ENCODE peak calls at places on chromosomes 12 and 14, in five cellular contexts. Z is caudate nucleus; I is kidney epithelial cell; V is frontal cortex; W is stimulated activated CD8-positive, alpha-beta memory T cell treated with anti-CD3 and anti-CD28 coated beads, Interleukin-2, amount 100 ng/mL, for 1 hour. O is an unnamed sample.

GRCh38 chr14:22558221-22558913 is 30.7 kb downstream of the DAD1 start:
- DNase-seq in Z (no peak), I (no peak), V (no peak), W (no peak), O (no peak)

GRCh38 chr12:131736807-131737484 is 26.1 kb downstream of the SFSWAP start:
- DNase-seq in Z (no peak), I (peak), V (no peak), W (no peak), O (no peak)

GRCh38 chr12:57135487-57135886 is 7.2 kb downstream of the LRP1 start:
- DNase-seq in Z (no peak), I (no peak), V (peak), W (no peak), O (no peak)

GRCh38 chr14:105138021-105138541 is 30.5 kb downstream of the JAG2 start:
- DNase-seq in Z (no peak), I (no peak), V (no peak), W (no peak), O (no peak)

GRCh38 chr14:23514009-23514962 is 37.3 kb downstream of the ZFHX2 start:
- DNase-seq in Z (peak), I (no peak), V (no peak), W (no peak), O (no peak)

GRCh38 chr14:77099425-77100167 is 1.5 kb downstream of the CIPC start:
- DNase-seq in Z (peak), I (no peak), V (no peak), W (no peak), O (no peak)

GRCh38 chr12:30953257-30953656 is 26.7 kb downstream of the TSPAN11 start:
- DNase-seq in Z (no peak), I (no peak), V (no peak), W (no peak), O (no peak)

GRCh38 chr14:103259801-103260628 is 74.0 kb upstream of the EIF5 start:
- DNase-seq in Z (no peak), I (no peak), V (no peak), W (no peak), O (no peak)

GRCh38 chr12:66699738-66700482 is 21.0 kb upstream of the GRIP1 start:
- DNase-seq in Z (no peak), I (no peak), V (no peak), W (no peak), O (no peak)

GRCh38 chr12:46554461-46554860 is 181.9 kb upstream of the SLC38A2 start:
- DNase-seq in Z (no peak), I (no peak), V (no peak), W (no peak), O (no peak)

GRCh38 chr14:98385851-98386250 is 886.1 kb downstream of the BCL11B start:
- DNase-seq in Z (no peak), I (no peak), V (no peak), W (no peak), O (no peak)

GRCh38 chr12:82507656-82508055 is 149.3 kb downstream of the METTL25 start:
- DNase-seq in Z (peak), I (no peak), V (no peak), W (no peak), O (no peak)

GRCh38 chr12:126784328-126784921 is 1482.5 kb upstream of the TMEM132C start:
- DNase-seq in Z (no peak), I (no peak), V (no peak), W (no peak), O (no peak)

GRCh38 chr12:106090586-106091411 is 48.0 kb downstream of the NUAK1 start:
- DNase-seq in Z (no peak), I (no peak), V (no peak), W (no peak), O (no peak)

GRCh38 chr14:60845523-60845922 is 111.0 kb downstream of the MNAT1 start:
- DNase-seq in Z (no peak), I (no peak), V (no peak), W (no peak), O (peak)

GRCh38 chr14:65462411-65462810 is 49.9 kb downstream of the FUT8 start:
- DNase-seq in Z (no peak), I (peak), V (no peak), W (no peak), O (no peak)

GRCh38 chr12:106974525-106974924 is 12.4 kb downstream of the MTERF2 start:
- DNase-seq in Z (no peak), I (peak), V (no peak), W (no peak), O (no peak)

GRCh38 chr12:15842106-15842505 is 40.1 kb upstream of the STRAP start:
- DNase-seq in Z (no peak), I (peak), V (no peak), W (no peak), O (no peak)

GRCh38 chr12:13627536-13627935 is 353.9 kb downstream of the GRIN2B start:
- DNase-seq in Z (peak), I (no peak), V (no peak), W (no peak), O (no peak)

GRCh38 chr12:131950182-131950913 is 606 bp downstream of the EP400 start:
- DNase-seq in Z (no peak), I (no peak), V (peak), W (no peak), O (no peak)